ENCODE peak calls at places on chromosomes 3 and 15, in four cellular contexts. X is H9, E is heart right ventricle, I is heart left ventricle. H is an unnamed sample. For H3K4me1, the result is how much of the 10 kb centered on the place peaks cover.

GRCh38 chr3:110732420-110732819 is 339.2 kb upstream of the NECTIN3 start:
- DNase-seq in X (no peak), E (no peak), I (no peak), H (no peak)

GRCh38 chr3:141454906-141455602 is 31.8 kb upstream of the RASA2 start:
- DNase-seq in I (no peak), E (no peak), X (peak), H (no peak)

GRCh38 chr3:36514171-36514570 is 133.9 kb downstream of the STAC start:
- DNase-seq in X (no peak), E (no peak), I (no peak), H (no peak)

GRCh38 chr3:59737209-59737608 is 687.4 kb upstream of the CFAP20DC start:
- DNase-seq in I (no peak), E (no peak), X (no peak), H (no peak)

GRCh38 chr3:175564335-175564734 is 705.2 kb downstream of the NAALADL2 start:
- DNase-seq in X (no peak), I (no peak), E (no peak), H (no peak)

GRCh38 chr3:184175506-184175905 is 851 bp downstream of the AP2M1 start:
- DNase-seq in X (no peak), E (no peak), I (no peak), H (no peak)

GRCh38 chr15:34023932-34024331 is 15.1 kb downstream of the AVEN start:
- DNase-seq in E (no peak), X (no peak), I (no peak), H (no peak)

GRCh38 chr15:61750271-61751084 is 309.8 kb downstream of the VPS13C start:
- DNase-seq in X (no peak), I (no peak), E (no peak), H (no peak)

GRCh38 chr3:46892285-46893145 is 15.0 kb downstream of the PTH1R start:
- DNase-seq in I (peak), X (peak), E (peak), H (peak)

GRCh38 chr15:75347222-75348033 is 589 bp downstream of the NEIL1 start:
- DNase-seq in X (peak), I (peak), E (peak), H (peak)

GRCh38 chr15:79522656-79523055 is 90.5 kb downstream of the MINAR1 start:
- DNase-seq in X (no peak), I (no peak), E (no peak), H (no peak)

GRCh38 chr15:66942649-66943390 is 122.6 kb upstream of the SMAD3 start:
- DNase-seq in I (no peak), X (no peak), E (no peak), H (no peak)
- H3K4me1 ChIP-seq in I (under half), X (under half), E (under half), H (under half)

GRCh38 chr15:37490707-37491106 is 390.4 kb upstream of the MEIS2 start:
- DNase-seq in I (no peak), X (no peak), E (no peak), H (no peak)
- TF ChIP-seq CTCF in I (no peak), X (no peak), E (no peak), H (no peak)

GRCh38 chr3:161559177-161559998 is 62.8 kb downstream of the OTOL1 start:
- DNase-seq in E (no peak), I (no peak), X (no peak), H (no peak)
- H3K27ac ChIP-seq in E (no peak), I (no peak), X (no peak), H (no peak)

GRCh38 chr15:90869601-90870353 is 1.4 kb downstream of the FURIN start:
- DNase-seq in E (peak), I (peak), X (peak), H (peak)

GRCh38 chr15:90869140-90869541 is 753 bp downstream of the FURIN start:
- DNase-seq in E (no peak), I (no peak), X (no peak), H (peak)

GRCh38 chr15:90871716-90872480 is 3.5 kb downstream of the FURIN start:
- DNase-seq in X (peak), E (peak), I (no peak), H (no peak)

GRCh38 chr15:90871097-90871715 is 2.8 kb downstream of the FURIN start:
- DNase-seq in E (peak), X (no peak), I (no peak), H (peak)

DNA sequence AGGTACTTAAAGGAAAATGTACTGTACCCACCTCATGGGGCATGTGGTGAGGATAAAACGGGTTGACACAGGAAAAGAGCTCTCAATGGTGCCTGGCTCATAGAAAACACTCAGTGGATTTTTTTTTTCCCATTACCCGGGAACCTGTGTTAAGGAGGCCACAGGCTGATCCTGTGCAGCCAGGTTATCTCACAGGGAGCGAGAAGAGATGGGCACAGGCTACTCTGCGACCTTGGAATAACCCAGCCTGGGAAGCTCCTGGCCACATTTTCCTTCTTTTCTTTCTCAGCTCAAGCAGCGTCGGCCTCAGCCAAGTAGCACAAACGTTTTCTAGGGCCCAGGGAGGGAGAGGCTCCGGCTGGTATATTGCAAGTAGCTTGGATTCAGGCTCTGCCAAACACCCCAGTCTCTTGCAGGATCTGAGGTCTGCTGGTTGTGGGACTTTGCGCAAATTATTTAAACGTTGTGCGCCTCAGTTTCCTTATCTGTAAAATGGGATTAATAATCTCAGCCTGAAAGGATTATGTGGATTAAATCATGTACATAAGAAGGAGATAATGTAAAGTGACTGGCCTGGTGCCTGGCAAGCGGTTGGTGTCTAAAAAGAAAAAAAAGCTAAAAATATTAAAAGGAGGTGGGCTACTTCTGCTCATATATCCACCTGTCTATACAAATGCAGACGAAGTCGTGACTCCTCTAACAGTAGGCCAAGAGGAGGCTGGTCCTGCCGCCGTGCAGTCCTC is 2.1 kb downstream of the FURIN start:
- DNase-seq in X (peak), I (no peak), E (no peak), H (no peak)
- H3K4me1 ChIP-seq in X (under half), I (half or more), E (half or more), H (half or more)

GRCh38 chr15:96351801-96352593 is 21.5 kb downstream of the NR2F2 start:
- DNase-seq in X (peak), E (peak), I (peak), H (no peak)
- TF ChIP-seq CTCF in X (no peak), E (no peak), I (no peak), H (no peak)

GRCh38 chr15:49621327-49622210 is 721 bp downstream of the DTWD1 start:
- DNase-seq in I (no peak), X (no peak), E (no peak), H (no peak)
- H3K27ac ChIP-seq in I (peak), X (no peak), E (peak), H (peak)

DNA sequence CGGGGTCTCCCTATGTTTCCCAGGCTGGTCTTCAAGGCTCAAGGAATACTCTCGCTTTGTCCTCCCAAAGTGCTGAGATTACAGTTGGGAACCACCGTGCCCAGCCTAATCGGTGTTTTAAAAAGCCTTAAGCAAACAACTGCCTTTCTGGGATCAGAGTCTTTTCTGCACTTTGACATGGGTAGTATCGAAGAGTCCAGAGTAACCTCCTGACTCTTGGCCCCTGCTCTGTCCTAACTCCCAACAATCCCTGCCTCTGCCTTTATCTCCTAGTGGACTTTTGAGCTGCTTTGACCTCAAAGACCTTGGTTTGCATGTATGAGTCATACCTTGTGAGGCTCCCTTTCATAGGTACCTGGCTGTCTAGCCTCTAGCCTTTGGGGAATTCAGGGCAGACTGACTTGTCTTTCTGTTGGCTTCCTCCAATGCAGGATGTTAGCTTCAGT is 21.0 kb upstream of the HACD2 start:
- DNase-seq in E (no peak), I (no peak), X (peak), H (no peak)
- H3K4me1 ChIP-seq in E (under half), I (under half), X (under half), H (under half)

DNA sequence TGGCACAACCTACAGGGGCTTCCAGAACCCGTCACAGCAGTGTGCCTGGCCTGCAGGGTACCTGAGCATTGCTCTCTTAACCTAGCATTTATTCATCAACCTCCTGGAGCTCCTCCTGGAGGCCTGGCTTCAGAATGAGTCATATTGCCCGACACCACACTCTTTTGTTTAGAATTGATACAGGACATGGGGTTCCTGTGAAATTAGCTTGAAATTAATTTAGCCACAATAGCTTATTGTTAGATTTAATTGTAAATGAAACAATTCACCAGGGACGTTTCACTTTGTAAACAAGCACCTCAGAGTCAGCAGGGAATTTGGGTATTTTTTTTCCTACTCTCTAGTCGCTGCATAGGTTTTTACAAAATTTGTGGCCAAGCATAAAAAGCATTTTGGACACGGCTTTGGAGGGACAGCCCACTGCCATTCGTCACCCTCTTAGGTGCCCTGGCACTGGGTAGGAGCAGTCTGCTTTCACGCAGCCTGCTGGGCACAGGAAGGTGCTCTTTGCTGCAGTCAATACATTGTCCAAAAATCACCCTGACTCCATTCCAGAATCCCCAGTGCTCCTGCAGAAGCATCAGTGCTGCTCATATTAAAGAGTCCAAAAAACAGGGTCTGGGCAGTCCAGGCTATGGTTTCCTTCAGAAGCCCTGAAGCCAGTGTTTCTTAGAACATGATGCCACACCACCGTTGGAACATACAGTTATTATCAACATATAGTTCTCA is 60.8 kb upstream of the MEF2A start:
- DNase-seq in X (no peak), I (no peak), E (no peak), H (no peak)
- TF ChIP-seq CTCF in X (peak), I (peak), E (no peak), H (no peak)

GRCh38 chr15:39407116-39407515 is 173.8 kb upstream of the THBS1 start:
- DNase-seq in E (no peak), X (no peak), I (no peak), H (no peak)

GRCh38 chr15:39413558-39413957 is 167.3 kb upstream of the THBS1 start:
- DNase-seq in I (no peak), X (no peak), E (no peak), H (no peak)

GRCh38 chr15:39409876-39410505 is 170.9 kb upstream of the THBS1 start:
- DNase-seq in X (no peak), E (no peak), I (no peak), H (no peak)

GRCh38 chr15:39415634-39416033 is 165.2 kb upstream of the THBS1 start:
- DNase-seq in I (no peak), E (no peak), X (no peak), H (no peak)

GRCh38 chr15:39411102-39411989 is 169.5 kb upstream of the THBS1 start:
- DNase-seq in E (no peak), X (no peak), I (no peak), H (no peak)
- H3K27ac ChIP-seq in E (no peak), X (no peak), I (no peak), H (no peak)